ENCODE peak calls at places on chromosome 17, in six cellular contexts. Y, A, D, S, K and I are unnamed samples.

GRCh38 chr17:39737761-39738567 is at the start of gene GRB7:
- DNase-seq in S (no peak), K (no peak), Y (no peak), D (no peak), A (no peak), I (no peak)

GRCh38 chr17:4740584-4740983 is 856 bp upstream of the CXCL16 start:
- DNase-seq in D (no peak), Y (no peak), K (no peak), S (no peak), A (no peak), I (no peak)

GRCh38 chr17:37389160-37389559 is 13.4 kb downstream of the C17orf78 start:
- DNase-seq in Y (no peak), D (no peak), K (no peak), S (no peak), A (no peak), I (no peak)

GRCh38 chr17:34351041-34351575 is 5.2 kb upstream of the CCL13 start:
- DNase-seq in A (no peak), K (no peak), D (no peak), Y (no peak), S (peak), I (no peak)

GRCh38 chr17:54270499-54270898 is 447.8 kb downstream of the KIF2B start:
- DNase-seq in Y (no peak), A (no peak), D (no peak), S (no peak), K (no peak), I (no peak)

GRCh38 chr17:34201225-34201624 is 53.9 kb upstream of the CCL2 start:
- DNase-seq in S (no peak), Y (no peak), A (no peak), K (no peak), D (no peak), I (no peak)

GRCh38 chr17:75864448-75864871 is 9.3 kb upstream of the WBP2 start:
- DNase-seq in Y (peak), A (peak), D (no peak), S (no peak), K (peak), I (peak)

GRCh38 chr17:61545335-61545938 is 45.6 kb downstream of the NACA2 start:
- DNase-seq in A (no peak), Y (no peak), D (no peak), S (no peak), K (no peak), I (no peak)

GRCh38 chr17:65931246-65932149 is 260.4 kb downstream of the CEP112 start:
- DNase-seq in K (no peak), D (no peak), A (no peak), Y (peak), S (no peak), I (no peak)

GRCh38 chr17:40025991-40026815 is 11.0 kb downstream of the CSF3 start:
- DNase-seq in A (no peak), D (no peak), K (peak), Y (no peak), S (no peak), I (peak)

GRCh38 chr17:47077576-47077975 is 98.5 kb upstream of the RPRML start:
- DNase-seq in K (no peak), A (no peak), D (no peak), S (no peak), Y (peak), I (peak)

GRCh38 chr17:48175692-48176450 is 68.3 kb downstream of the SNX11 start:
- DNase-seq in K (no peak), A (no peak), Y (peak), D (no peak), S (no peak), I (peak)

GRCh38 chr17:40810505-40810904 is 10.7 kb upstream of the KRT28 start:
- DNase-seq in Y (no peak), S (no peak), K (no peak), A (peak), D (no peak), I (peak)